ENCODE peak calls at places on chromosomes 13 and 19, in six cellular contexts. X, S, U, G, B and E are unnamed samples.

GRCh38 chr13:108302279-108302678 is 32.8 kb downstream of the TNFSF13B start:
- DNase-seq in B (no peak), X (no peak), U (no peak), S (no peak), G (no peak), E (no peak)

GRCh38 chr19:45800009-45800553 is 7.4 kb upstream of the DMWD start:
- DNase-seq in G (no peak), B (no peak), X (no peak), S (no peak), U (no peak), E (no peak)

GRCh38 chr13:105518086-105518485 is 1017.4 kb downstream of the EFNB2 start:
- DNase-seq in G (no peak), S (no peak), X (no peak), B (no peak), U (no peak), E (no peak)

GRCh38 chr13:110266431-110266809 is 40.5 kb downstream of the COL4A1 start:
- DNase-seq in U (no peak), X (no peak), G (no peak), B (no peak), S (no peak), E (no peak)

GRCh38 chr13:30442854-30443379 is 20.6 kb downstream of the UBE2L5 start:
- DNase-seq in X (no peak), B (no peak), U (no peak), S (no peak), G (no peak), E (no peak)

GRCh38 chr19:48968813-48969218 is 3.7 kb downstream of the FTL start:
- DNase-seq in X (no peak), S (no peak), U (no peak), G (no peak), B (no peak), E (no peak)

GRCh38 chr19:4606921-4607678 is 32.2 kb upstream of the TNFAIP8L1 start:
- DNase-seq in B (no peak), U (peak; percentile 71), X (no peak), S (peak; percentile 65), G (no peak), E (peak; percentile 74)

GRCh38 chr19:56084835-56085536 is 36.1 kb downstream of the ZNF787 start:
- DNase-seq in X (no peak), U (no peak), B (no peak), S (no peak), G (peak; percentile 50), E (no peak)

GRCh38 chr19:31154021-31154420 is 195.2 kb downstream of the TSHZ3 start:
- DNase-seq in S (no peak), G (no peak), B (no peak), U (no peak), X (no peak), E (no peak)

GRCh38 chr13:112756967-112757758 is 67.3 kb downstream of the ATP11A start:
- DNase-seq in S (no peak), U (peak; percentile 57), X (no peak), B (peak; percentile 86), G (no peak), E (no peak)

GRCh38 chr13:27789153-27789494 is 3.2 kb upstream of the GSX1 start:
- DNase-seq in G (no peak), B (no peak), X (peak; percentile 16), U (no peak), S (no peak), E (no peak)

GRCh38 chr19:18021121-18021755 is 13.3 kb downstream of the ARRDC2 start:
- DNase-seq in B (peak; percentile 75), U (peak; percentile 57), G (peak; percentile 83), X (peak; percentile 47), S (no peak), E (no peak)

GRCh38 chr13:103277099-103277498 is 210.9 kb upstream of the SLC10A2 start:
- DNase-seq in X (no peak), U (no peak), B (no peak), S (no peak), G (no peak), E (no peak)

GRCh38 chr19:18478545-18479311 is 40.8 kb upstream of the ISYNA1 start:
- DNase-seq in G (peak; percentile 64), S (no peak), U (peak; percentile 56), X (no peak), B (peak; percentile 58), E (no peak)

GRCh38 chr19:11659612-11660011 is 62.3 kb downstream of the ZNF627 start:
- DNase-seq in S (no peak), X (no peak), B (no peak), U (no peak), G (no peak), E (no peak)

GRCh38 chr13:99022953-99023352 is 45.1 kb upstream of the DOCK9 start:
- DNase-seq in X (no peak), B (no peak), S (no peak), U (no peak), G (no peak), E (no peak)

GRCh38 chr13:46179576-46180368 is 2.2 kb downstream of the LCP1 start:
- DNase-seq in X (peak; percentile 77), B (no peak), S (no peak), G (no peak), U (peak; percentile 33), E (no peak)

GRCh38 chr19:14475251-14476073 is at the start of gene PTGER1:
- DNase-seq in X (no peak), G (no peak), U (no peak), B (no peak), S (peak; percentile 34), E (peak; percentile 69)

GRCh38 chr19:30388327-30388726 is 16.1 kb downstream of the ZNF536 start:
- DNase-seq in S (no peak), G (no peak), B (no peak), X (no peak), U (no peak), E (no peak)

GRCh38 chr19:13396256-13397080 is 109.8 kb downstream of the CACNA1A start:
- DNase-seq in G (no peak), S (peak; percentile 66), U (peak; percentile 63), B (peak; percentile 32), X (no peak), E (peak; percentile 88)

GRCh38 chr19:40584007-40584406 is 7.3 kb downstream of the SHKBP1 start:
- DNase-seq in X (no peak), G (no peak), B (no peak), U (no peak), S (no peak), E (no peak)

GRCh38 chr19:24033962-24034342 is 53.0 kb upstream of the ZNF254 start:
- DNase-seq in S (peak; percentile 69), U (peak; percentile 55), G (peak; percentile 35), B (peak; percentile 56), X (no peak), E (no peak)

DNA sequence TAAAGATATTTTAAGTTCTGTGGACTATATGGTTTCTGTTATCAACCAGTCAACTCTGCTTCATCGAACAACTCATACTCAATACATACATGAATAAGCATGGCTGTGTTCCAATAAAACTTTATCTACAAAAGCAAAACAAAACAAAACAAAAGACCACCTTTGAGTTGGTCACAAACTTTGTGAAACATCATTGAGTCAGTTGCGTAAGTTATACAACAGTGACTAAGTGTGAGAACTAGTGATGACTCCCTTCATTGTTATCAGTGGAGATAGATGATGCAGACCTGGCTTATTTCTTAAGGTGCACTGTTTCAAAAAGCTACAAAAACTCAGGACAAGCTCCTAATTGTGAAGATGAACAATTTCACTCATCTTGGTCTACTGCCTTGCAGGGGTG is 14.5 kb upstream of the KLK4 start:
- DNase-seq in X (no peak), B (no peak), G (no peak), S (no peak), U (no peak), E (no peak)
- H3K27ac ChIP-seq in X (no peak overlapping the region), B (no peak overlapping the region), G (no peak overlapping the region), S (no peak overlapping the region), U (no peak overlapping the region), E (no peak overlapping the region)

GRCh38 chr19:6103894-6104293 is 6.4 kb downstream of the RFX2 start:
- DNase-seq in G (no peak), S (no peak), B (no peak), X (no peak), U (no peak), E (no peak)
- H3K27ac ChIP-seq in G (peak overlapping the region; percentile 76), S (no peak overlapping the region), B (no peak overlapping the region), X (no peak overlapping the region), U (no peak overlapping the region), E (no peak overlapping the region)

DNA sequence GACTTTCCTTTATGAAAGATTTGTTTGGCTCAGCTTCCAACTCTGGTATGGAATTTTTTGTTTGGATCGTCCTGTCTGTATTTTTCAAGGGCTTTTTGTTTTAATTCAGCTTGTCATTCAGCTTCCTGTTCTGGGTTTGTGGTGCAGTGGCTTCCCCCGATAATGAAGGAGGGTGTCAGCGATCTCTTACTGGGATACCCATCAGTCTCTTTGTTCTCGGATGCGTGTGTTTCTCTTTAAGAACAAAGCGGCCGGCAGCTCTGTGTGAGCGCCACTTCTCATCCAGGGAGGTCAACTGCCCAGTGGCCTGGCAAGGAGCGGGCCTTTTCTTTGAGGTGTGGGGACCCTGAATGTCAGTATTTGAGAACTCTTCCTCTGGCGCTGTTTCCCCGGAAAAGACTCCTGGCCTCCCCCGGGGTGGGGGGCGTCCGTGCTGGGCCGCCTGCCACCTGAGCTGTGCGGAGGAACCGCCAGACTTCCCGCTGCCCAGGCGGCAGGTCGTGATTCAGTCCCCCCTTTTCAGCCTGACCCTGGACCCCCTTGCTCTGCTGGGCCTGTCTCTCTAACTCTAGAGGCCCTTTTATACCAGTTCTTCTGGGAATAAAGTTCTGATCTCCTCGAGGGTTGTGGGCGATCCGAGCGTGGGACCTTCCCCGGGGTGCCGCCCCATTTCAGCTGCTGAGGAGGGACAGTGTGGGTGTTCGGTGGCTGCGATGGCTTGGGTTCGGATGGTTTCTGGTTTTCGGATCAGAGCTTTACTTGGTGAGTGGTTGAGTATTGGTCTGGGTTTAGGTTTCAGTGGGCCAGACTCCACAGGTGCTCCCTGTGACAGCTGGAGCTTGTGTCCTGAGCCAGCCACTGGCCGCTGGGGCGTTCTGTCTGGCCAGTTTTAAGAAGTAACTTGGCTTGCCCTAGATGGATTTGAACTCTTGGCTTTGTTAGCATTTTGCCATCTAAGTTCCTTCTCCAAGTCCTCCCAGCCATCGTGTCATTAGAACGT is 3.4 kb downstream of the SF3A2 start:
- DNase-seq in B (no peak), X (peak; percentile 52), U (peak; percentile 63), S (no peak), G (no peak), E (no peak)
- H3K27ac ChIP-seq in B (peak overlapping the region; percentile 46), X (peak overlapping the region; percentile 93), U (peak overlapping the region; percentile 10), S (no peak overlapping the region), G (peak overlapping the region; percentile 75), E (no peak overlapping the region)

GRCh38 chr13:77262198-77262597 is 64.7 kb downstream of the MYCBP2 start:
- DNase-seq in S (no peak), X (no peak), G (no peak), B (no peak), U (no peak), E (no peak)
- H3K27ac ChIP-seq in S (no peak overlapping the region), X (no peak overlapping the region), G (no peak overlapping the region), B (no peak overlapping the region), U (no peak overlapping the region), E (no peak overlapping the region)

DNA sequence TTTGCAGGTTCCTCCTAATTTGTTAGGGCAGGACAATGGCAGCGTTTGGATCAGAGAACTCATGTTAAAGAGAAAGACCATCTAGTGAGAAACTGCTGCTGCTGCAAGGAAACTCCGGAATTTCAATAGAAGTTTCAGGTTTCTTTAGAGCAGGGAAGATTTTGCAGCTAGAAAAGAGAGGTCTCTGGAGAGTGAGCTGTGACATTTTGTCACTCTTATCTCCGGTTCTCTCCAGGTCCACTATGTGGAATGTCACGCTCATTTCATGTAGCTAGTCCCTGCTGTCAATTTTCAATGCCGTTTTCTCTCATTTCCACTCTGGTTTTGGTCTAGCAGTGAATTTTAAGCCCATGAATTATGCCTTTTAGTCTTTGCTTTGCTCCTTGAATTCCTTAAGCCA is 46.6 kb upstream of the POSTN start:
- DNase-seq in B (no peak), S (peak; percentile 55), U (no peak), X (no peak), G (no peak), E (no peak)
- H3K27ac ChIP-seq in B (no peak overlapping the region), S (peak overlapping the region; percentile 80), U (no peak overlapping the region), X (no peak overlapping the region), G (no peak overlapping the region), E (no peak overlapping the region)